ENCODE peak calls at places on chromosomes 11 and 22, in five cellular contexts. One of them, this sample, is unnamed.

GRCh38 chr11:47565340-47566165 is at the start of gene PTPMT1:
- DNase-seq in Panc1: no peak
- DNase-seq in fibroblast of pulmonary artery: peak; percentile 69
- DNase-seq in CD4-positive, alpha-beta T cell: peak; percentile 63
- DNase-seq in mucosa of descending colon: peak; percentile 78
- DNase-seq in this sample: peak; percentile 68

GRCh38 chr11:10067629-10068300 is 226.3 kb downstream of the SBF2 start:
- DNase-seq in Panc1: no peak
- DNase-seq in fibroblast of pulmonary artery: no peak
- DNase-seq in CD4-positive, alpha-beta T cell: no peak
- DNase-seq in mucosa of descending colon: no peak
- DNase-seq in this sample: no peak

GRCh38 chr11:119671561-119672015 is 57.4 kb downstream of the NECTIN1 start:
- DNase-seq in Panc1: no peak
- DNase-seq in fibroblast of pulmonary artery: peak; percentile 50
- DNase-seq in CD4-positive, alpha-beta T cell: no peak
- DNase-seq in mucosa of descending colon: no peak
- DNase-seq in this sample: peak; percentile 62

GRCh38 chr11:21582791-21583190 is 610.1 kb upstream of the ANO5 start:
- DNase-seq in Panc1: no peak
- DNase-seq in fibroblast of pulmonary artery: no peak
- DNase-seq in CD4-positive, alpha-beta T cell: no peak
- DNase-seq in mucosa of descending colon: no peak
- DNase-seq in this sample: no peak

GRCh38 chr22:42343136-42343484 is 72.7 kb upstream of the TCF20 start:
- DNase-seq in Panc1: no peak
- DNase-seq in fibroblast of pulmonary artery: no peak
- DNase-seq in CD4-positive, alpha-beta T cell: no peak
- DNase-seq in mucosa of descending colon: peak; percentile 30
- DNase-seq in this sample: no peak

GRCh38 chr11:111762981-111763643 is 3.1 kb downstream of the PPP2R1B start:
- DNase-seq in Panc1: no peak
- DNase-seq in fibroblast of pulmonary artery: peak; percentile 36
- DNase-seq in CD4-positive, alpha-beta T cell: no peak
- DNase-seq in mucosa of descending colon: no peak
- DNase-seq in this sample: peak; percentile 67

GRCh38 chr11:35748644-35749043 is 86.1 kb downstream of the TRIM44 start:
- DNase-seq in Panc1: no peak
- DNase-seq in fibroblast of pulmonary artery: no peak
- DNase-seq in CD4-positive, alpha-beta T cell: no peak
- DNase-seq in mucosa of descending colon: no peak
- DNase-seq in this sample: no peak

GRCh38 chr11:66363805-66364535 is 7.6 kb downstream of the SLC29A2 start:
- DNase-seq in Panc1: no peak
- DNase-seq in fibroblast of pulmonary artery: peak; percentile 23
- DNase-seq in CD4-positive, alpha-beta T cell: peak; percentile 62
- DNase-seq in mucosa of descending colon: peak; percentile 78
- DNase-seq in this sample: peak; percentile 30

GRCh38 chr22:41563051-41563711 is 2.4 kb downstream of the CSDC2 start:
- DNase-seq in Panc1: no peak
- DNase-seq in fibroblast of pulmonary artery: peak; percentile 70
- DNase-seq in CD4-positive, alpha-beta T cell: no peak
- DNase-seq in mucosa of descending colon: no peak
- DNase-seq in this sample: peak; percentile 83

GRCh38 chr11:12628322-12628721 is 45.9 kb upstream of the TEAD1 start:
- DNase-seq in Panc1: no peak
- DNase-seq in fibroblast of pulmonary artery: no peak
- DNase-seq in CD4-positive, alpha-beta T cell: no peak
- DNase-seq in mucosa of descending colon: no peak
- DNase-seq in this sample: no peak

GRCh38 chr11:1765871-1766718 is 2.4 kb upstream of the CTSD start:
- DNase-seq in Panc1: no peak
- DNase-seq in fibroblast of pulmonary artery: no peak
- DNase-seq in CD4-positive, alpha-beta T cell: no peak
- DNase-seq in mucosa of descending colon: no peak
- DNase-seq in this sample: no peak
- TF ChIP-seq CTCF in Panc1: no peak
- TF ChIP-seq CTCF in fibroblast of pulmonary artery: no peak
- TF ChIP-seq CTCF in CD4-positive, alpha-beta T cell: no peak
- TF ChIP-seq CTCF in mucosa of descending colon: no peak
- TF ChIP-seq CTCF in this sample: peak; percentile 29

DNA sequence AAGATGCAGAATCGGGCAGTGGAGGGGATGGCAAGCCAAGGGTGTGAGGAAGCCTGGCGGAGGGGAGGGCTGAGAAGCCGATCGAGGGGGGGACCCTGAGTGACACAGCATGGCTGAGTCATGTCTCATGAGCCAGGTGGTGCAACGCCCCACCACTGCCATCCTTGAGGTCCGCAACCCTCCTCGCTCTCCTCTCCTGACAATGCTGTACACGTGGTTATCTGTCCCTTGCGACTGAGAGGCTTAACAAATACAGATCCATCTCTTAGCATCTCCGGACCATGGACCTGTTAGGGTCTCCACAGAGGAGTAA is 14.2 kb downstream of the SLC22A12 start:
- DNase-seq in Panc1: no peak
- DNase-seq in fibroblast of pulmonary artery: no peak
- DNase-seq in CD4-positive, alpha-beta T cell: no peak
- DNase-seq in mucosa of descending colon: no peak
- DNase-seq in this sample: no peak
- TF ChIP-seq CTCF in Panc1: no peak
- TF ChIP-seq CTCF in fibroblast of pulmonary artery: no peak
- TF ChIP-seq CTCF in CD4-positive, alpha-beta T cell: no peak
- TF ChIP-seq CTCF in mucosa of descending colon: no peak
- TF ChIP-seq CTCF in this sample: no peak

GRCh38 chr11:96761451-96761850 is 371.6 kb downstream of the JRKL start:
- DNase-seq in Panc1: no peak
- DNase-seq in fibroblast of pulmonary artery: no peak
- DNase-seq in CD4-positive, alpha-beta T cell: no peak
- DNase-seq in mucosa of descending colon: no peak
- DNase-seq in this sample: no peak

GRCh38 chr11:96758957-96759356 is 369.1 kb downstream of the JRKL start:
- DNase-seq in Panc1: no peak
- DNase-seq in fibroblast of pulmonary artery: no peak
- DNase-seq in CD4-positive, alpha-beta T cell: no peak
- DNase-seq in mucosa of descending colon: no peak
- DNase-seq in this sample: no peak

GRCh38 chr11:96760815-96761214 is 371.0 kb downstream of the JRKL start:
- DNase-seq in Panc1: no peak
- DNase-seq in fibroblast of pulmonary artery: no peak
- DNase-seq in CD4-positive, alpha-beta T cell: no peak
- DNase-seq in mucosa of descending colon: no peak
- DNase-seq in this sample: no peak

GRCh38 chr11:96763244-96763643 is 373.4 kb downstream of the JRKL start:
- DNase-seq in Panc1: no peak
- DNase-seq in fibroblast of pulmonary artery: no peak
- DNase-seq in CD4-positive, alpha-beta T cell: no peak
- DNase-seq in mucosa of descending colon: no peak
- DNase-seq in this sample: no peak

DNA sequence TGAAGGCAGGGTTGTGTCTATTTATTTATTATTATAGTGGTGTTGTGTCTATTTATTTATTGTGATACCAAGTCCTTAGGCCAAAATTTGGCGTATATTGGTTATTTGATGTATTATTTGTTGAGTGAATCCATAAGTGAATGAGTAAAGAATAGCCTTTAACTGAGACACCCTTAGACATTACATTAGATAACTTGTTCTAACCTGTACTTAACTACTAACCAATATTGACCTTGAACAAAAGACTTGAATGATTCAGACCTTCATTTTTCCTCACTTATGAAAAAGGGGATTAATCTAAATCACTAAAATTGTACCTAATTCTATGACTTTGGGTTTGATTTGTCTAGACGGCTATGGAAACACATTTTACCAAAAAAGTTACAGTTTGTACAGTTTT is 370.5 kb downstream of the JRKL start:
- DNase-seq in Panc1: no peak
- DNase-seq in fibroblast of pulmonary artery: no peak
- DNase-seq in CD4-positive, alpha-beta T cell: no peak
- DNase-seq in mucosa of descending colon: no peak
- DNase-seq in this sample: no peak
- TF ChIP-seq CTCF in Panc1: no peak
- TF ChIP-seq CTCF in fibroblast of pulmonary artery: no peak
- TF ChIP-seq CTCF in CD4-positive, alpha-beta T cell: no peak
- TF ChIP-seq CTCF in mucosa of descending colon: no peak
- TF ChIP-seq CTCF in this sample: no peak

DNA sequence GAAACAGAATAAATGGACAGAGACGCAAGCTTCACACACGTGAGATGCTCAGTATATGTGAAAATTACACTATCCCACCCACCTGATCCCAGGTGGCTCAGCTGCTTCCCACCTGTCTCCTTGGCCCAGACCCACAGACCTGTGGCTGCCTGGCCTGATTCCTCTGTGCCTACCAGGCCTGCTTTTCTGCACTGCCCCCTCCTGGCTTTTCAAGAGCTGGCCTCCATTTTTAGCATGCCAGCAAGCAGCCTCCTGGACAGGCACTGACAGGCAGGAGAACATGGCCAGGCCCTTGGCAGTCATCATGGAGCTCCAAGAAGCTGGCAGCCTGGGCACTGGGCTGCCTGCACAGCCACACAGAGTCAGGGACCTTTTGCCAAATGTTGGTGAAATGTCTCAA is 79.5 kb upstream of the HMGXB4 start:
- DNase-seq in Panc1: no peak
- DNase-seq in fibroblast of pulmonary artery: no peak
- DNase-seq in CD4-positive, alpha-beta T cell: no peak
- DNase-seq in mucosa of descending colon: no peak
- DNase-seq in this sample: no peak
- TF ChIP-seq CTCF in Panc1: peak; percentile 10
- TF ChIP-seq CTCF in fibroblast of pulmonary artery: no peak
- TF ChIP-seq CTCF in CD4-positive, alpha-beta T cell: no peak
- TF ChIP-seq CTCF in mucosa of descending colon: no peak
- TF ChIP-seq CTCF in this sample: no peak

GRCh38 chr22:47724030-47724429 is 961.6 kb downstream of the TBC1D22A start:
- DNase-seq in Panc1: no peak
- DNase-seq in fibroblast of pulmonary artery: no peak
- DNase-seq in CD4-positive, alpha-beta T cell: no peak
- DNase-seq in mucosa of descending colon: no peak
- DNase-seq in this sample: no peak
- TF ChIP-seq CTCF in Panc1: no peak
- TF ChIP-seq CTCF in fibroblast of pulmonary artery: no peak
- TF ChIP-seq CTCF in CD4-positive, alpha-beta T cell: no peak
- TF ChIP-seq CTCF in mucosa of descending colon: no peak
- TF ChIP-seq CTCF in this sample: no peak

GRCh38 chr22:49604732-49605302 is 222.9 kb downstream of the BRD1 start:
- DNase-seq in Panc1: no peak
- DNase-seq in fibroblast of pulmonary artery: no peak
- DNase-seq in CD4-positive, alpha-beta T cell: no peak
- DNase-seq in mucosa of descending colon: no peak
- DNase-seq in this sample: no peak
- TF ChIP-seq CTCF in Panc1: no peak
- TF ChIP-seq CTCF in fibroblast of pulmonary artery: no peak
- TF ChIP-seq CTCF in CD4-positive, alpha-beta T cell: no peak
- TF ChIP-seq CTCF in mucosa of descending colon: no peak
- TF ChIP-seq CTCF in this sample: no peak

GRCh38 chr11:107780775-107781174 is 68.9 kb upstream of the SLN start:
- DNase-seq in Panc1: no peak
- DNase-seq in fibroblast of pulmonary artery: no peak
- DNase-seq in CD4-positive, alpha-beta T cell: no peak
- DNase-seq in mucosa of descending colon: no peak
- DNase-seq in this sample: peak; percentile 9
- TF ChIP-seq CTCF in Panc1: no peak
- TF ChIP-seq CTCF in fibroblast of pulmonary artery: peak; percentile 2
- TF ChIP-seq CTCF in CD4-positive, alpha-beta T cell: no peak
- TF ChIP-seq CTCF in mucosa of descending colon: no peak
- TF ChIP-seq CTCF in this sample: no peak

This sample was measured in choroid plexus epithelial cell.